ENCODE peak calls at places on chromosome 22, in four cellular contexts. Z, W, Q and G are unnamed samples.

GRCh38 chr22:20946991-20947390 is 20.1 kb upstream of the AIFM3 start:
- DNase-seq in Q (no peak), Z (no peak), W (no peak), G (no peak)

GRCh38 chr22:19128009-19128401 is 3.1 kb upstream of the TSSK2 start:
- DNase-seq in Q (no peak), W (no peak), Z (no peak), G (no peak)

GRCh38 chr22:17777005-17777716 is 2.9 kb upstream of the BID start:
- DNase-seq in Z (no peak), Q (peak), W (peak), G (peak)

GRCh38 chr22:49267996-49268395 is 559.7 kb downstream of the BRD1 start:
- DNase-seq in W (no peak), Q (no peak), Z (no peak), G (no peak)

GRCh38 chr22:20015187-20015625 is 1.4 kb downstream of the ARVCF start:
- DNase-seq in W (no peak), Q (no peak), Z (no peak), G (peak)

GRCh38 chr22:20413217-20414058 is 19.5 kb downstream of the ZNF74 start:
- DNase-seq in W (no peak), Z (no peak), Q (no peak), G (no peak)

GRCh38 chr22:19886605-19887250 is 32.1 kb upstream of the GNB1L start:
- DNase-seq in Z (no peak), W (no peak), Q (no peak), G (no peak)

GRCh38 chr22:48742556-48743343 is 1084.9 kb downstream of the BRD1 start:
- DNase-seq in Z (no peak), Q (no peak), W (no peak), G (no peak)

GRCh38 chr22:33352768-33353167 is 294.6 kb upstream of the SYN3 start:
- DNase-seq in Q (no peak), W (no peak), Z (no peak), G (no peak)

GRCh38 chr22:48265000-48265625 is 1502.7 kb downstream of the TBC1D22A start:
- DNase-seq in Q (no peak), Z (no peak), W (no peak), G (no peak)

GRCh38 chr22:35043251-35043931 is 22.6 kb upstream of the ISX start:
- DNase-seq in Q (no peak), Z (no peak), W (no peak), G (peak)

GRCh38 chr22:25488244-25489020 is 76.0 kb upstream of the GRK3 start:
- DNase-seq in Q (peak), W (peak), Z (no peak), G (peak)

GRCh38 chr22:32183625-32184024 is 21.2 kb downstream of the RFPL2 start:
- DNase-seq in W (no peak), Q (no peak), Z (no peak), G (no peak)

GRCh38 chr22:35330258-35330861 is 30.7 kb downstream of the TOM1 start:
- DNase-seq in Q (no peak), W (no peak), Z (no peak), G (no peak)

GRCh38 chr22:38347944-38348750 is 30.9 kb upstream of the CSNK1E start:
- DNase-seq in Z (no peak), Q (no peak), W (no peak), G (no peak)

GRCh38 chr22:32868928-32869327 is 67.4 kb downstream of the TIMP3 start:
- DNase-seq in W (no peak), Q (no peak), Z (no peak), G (no peak)

GRCh38 chr22:24975813-24976341 is 23.4 kb downstream of the KIAA1671 start:
- DNase-seq in W (no peak), Q (no peak), Z (no peak), G (no peak)

GRCh38 chr22:45290410-45290936 is 5.7 kb downstream of the UPK3A start:
- DNase-seq in W (no peak), Q (no peak), Z (no peak), G (no peak)

GRCh38 chr22:20636945-20637344 is 129.5 kb downstream of the MED15 start:
- DNase-seq in Q (no peak), Z (no peak), W (no peak), G (no peak)

GRCh38 chr22:17098379-17098819 is 13.6 kb downstream of the IL17RA start:
- DNase-seq in Q (no peak), W (no peak), Z (no peak), G (peak)

GRCh38 chr22:44567846-44568493 is 69.9 kb upstream of the RTL6 start:
- DNase-seq in Q (no peak), W (peak), Z (no peak), G (no peak)

GRCh38 chr22:31631381-31631780 is 30.6 kb downstream of the PISD start:
- DNase-seq in Z (no peak), Q (no peak), W (no peak), G (no peak)

GRCh38 chr22:24996420-24996952 is 44.0 kb downstream of the KIAA1671 start:
- DNase-seq in W (no peak), Q (no peak), Z (peak), G (no peak)

GRCh38 chr22:29139965-29140782 is 65.5 kb upstream of the EMID1 start:
- DNase-seq in Z (no peak), Q (no peak), W (peak), G (no peak)
- TF ChIP-seq SRF in Z (no peak), Q (no peak), W (no peak), G (no peak)

GRCh38 chr22:30191049-30191701 is 55.4 kb downstream of the LIF start:
- DNase-seq in Q (no peak), Z (no peak), W (peak), G (no peak)
- TF ChIP-seq HDAC6 in Q (no peak), Z (no peak), W (no peak), G (no peak)

DNA sequence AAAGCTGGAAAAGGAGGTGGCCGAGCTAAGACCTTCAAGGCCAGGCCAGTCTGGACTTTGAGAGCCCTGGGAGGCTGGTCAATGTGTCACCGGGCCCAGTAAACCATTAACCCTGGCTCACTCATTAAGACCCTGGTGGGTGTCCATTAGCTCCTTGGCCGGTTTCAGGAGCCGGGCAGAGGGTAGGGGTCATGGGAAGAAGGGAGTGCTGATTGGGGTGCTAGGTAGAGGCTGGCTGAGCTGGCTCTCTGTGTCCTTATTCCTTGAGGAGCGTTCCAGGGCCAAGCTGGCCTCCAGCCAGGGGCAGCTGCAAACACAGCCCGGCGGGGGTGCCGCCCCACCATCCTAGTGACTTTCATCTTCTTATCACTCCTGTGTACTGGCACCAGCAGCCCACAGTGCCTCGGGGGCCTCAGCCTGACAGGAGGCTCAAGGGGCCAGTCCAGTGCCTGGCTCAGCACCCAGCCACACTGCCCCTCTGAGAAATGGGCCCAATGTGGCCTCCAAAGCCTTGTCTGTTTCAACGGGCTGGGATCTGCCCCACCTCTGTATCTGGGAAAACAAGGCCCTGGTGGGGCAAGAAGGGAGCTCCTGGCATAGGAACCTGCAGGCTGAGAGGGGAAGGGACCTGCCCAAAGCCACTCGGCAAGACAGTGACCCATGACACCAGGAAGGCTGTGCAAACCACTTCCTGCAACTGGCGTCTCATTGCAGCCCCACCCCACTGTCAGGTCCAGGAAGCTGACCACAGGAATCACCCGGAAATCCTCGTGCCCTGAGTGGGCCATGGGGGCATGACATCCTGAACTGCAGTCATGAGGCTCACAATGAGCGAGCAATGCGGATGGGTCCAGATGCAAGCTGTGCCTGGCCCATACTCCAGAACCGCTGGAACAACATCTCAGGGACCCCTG is 15.1 kb upstream of the RGL4 start:
- DNase-seq in Q (no peak), Z (no peak), W (peak), G (no peak)
- TF ChIP-seq SRF in Q (no peak), Z (no peak), W (no peak), G (no peak)

GRCh38 chr22:42608481-42609361 is 6.0 kb downstream of the POLDIP3 start:
- DNase-seq in W (no peak), Z (no peak), Q (no peak), G (no peak)
- TF ChIP-seq HDAC6 in W (no peak), Z (no peak), Q (no peak), G (no peak)

GRCh38 chr22:37167176-37167980 is 17.7 kb upstream of the IL2RB start:
- DNase-seq in Q (no peak), Z (no peak), W (no peak), G (no peak)
- TF ChIP-seq SRF in Q (no peak), Z (no peak), W (no peak), G (no peak)

GRCh38 chr22:47245286-47245685 is 482.8 kb downstream of the TBC1D22A start:
- DNase-seq in Q (no peak), Z (no peak), W (no peak), G (no peak)
- TF ChIP-seq HDAC6 in Q (no peak), Z (no peak), W (no peak), G (no peak)

GRCh38 chr22:42084874-42085273 is 5.4 kb downstream of the SMDT1 start:
- DNase-seq in Q (no peak), Z (no peak), W (no peak), G (no peak)

GRCh38 chr22:42086051-42086450 is 4.5 kb downstream of the NDUFA6 start:
- DNase-seq in Q (no peak), Z (no peak), W (no peak), G (no peak)

GRCh38 chr22:42080287-42080686 is 787 bp downstream of the SMDT1 start:
- DNase-seq in W (no peak), Z (no peak), Q (no peak), G (no peak)

GRCh38 chr22:42079319-42080251 is at the start of gene SMDT1:
- DNase-seq in Z (peak), W (peak), Q (peak), G (peak)

DNA sequence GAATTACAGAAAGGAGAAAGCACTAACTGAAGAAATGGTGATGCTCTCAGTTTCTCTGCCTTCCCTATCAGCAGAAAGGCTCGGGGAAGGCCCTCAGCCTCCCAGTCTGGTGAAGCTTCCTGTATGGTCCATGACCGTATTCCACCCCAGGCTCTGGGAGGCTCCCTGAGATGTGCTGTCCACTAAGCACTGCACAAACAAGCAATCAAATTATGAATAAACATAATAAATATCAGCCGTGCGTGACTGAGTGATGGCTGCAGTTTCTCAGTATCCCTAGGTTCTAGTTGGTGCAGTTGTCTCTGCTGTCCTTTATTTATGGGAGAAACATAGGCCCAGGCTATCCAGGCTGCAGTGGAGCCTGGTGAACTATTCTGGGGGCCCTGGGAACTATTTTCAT is 3.6 kb downstream of the SMDT1 start:
- DNase-seq in Z (no peak), Q (no peak), W (no peak), G (no peak)
- TF ChIP-seq SRF in Z (no peak), Q (no peak), W (no peak), G (no peak)

GRCh38 chr22:40050258-40050657 is 55.5 kb downstream of the FAM83F start:
- DNase-seq in Z (no peak), Q (peak), W (no peak), G (no peak)
- TF ChIP-seq HDAC6 in Z (no peak), Q (no peak), W (no peak), G (no peak)